ENCODE peak calls at places on chromosomes 6 and 20, in six cellular contexts. L is left lung, R is fibroblast of the aortic adventitia, S is tibial artery, U is tibial nerve, K is IMR-90. J is an unnamed sample.

GRCh38 chr20:2230671-2231488 is 64.9 kb upstream of the TGM3 start:
- DNase-seq in U (no peak), L (no peak), S (no peak), R (peak), K (no peak), J (no peak)

GRCh38 chr6:13355043-13355945 is 27.0 kb upstream of the TBC1D7 start:
- DNase-seq in K (peak), R (peak), U (no peak), L (no peak), S (no peak), J (no peak)

GRCh38 chr6:62707156-62707555 is 421.1 kb upstream of the KHDRBS2 start:
- DNase-seq in K (no peak), R (no peak), U (no peak), L (no peak), S (no peak), J (no peak)

GRCh38 chr6:5843078-5843477 is 163.6 kb downstream of the NRN1 start:
- DNase-seq in R (no peak), K (no peak), L (no peak), S (no peak), U (no peak), J (no peak)

GRCh38 chr6:21846541-21847451 is 253.2 kb downstream of the SOX4 start:
- DNase-seq in S (no peak), L (no peak), U (no peak), K (peak), R (no peak), J (no peak)

GRCh38 chr6:4459032-4459431 is 317.2 kb upstream of the CDYL start:
- DNase-seq in K (peak), R (peak), L (no peak), S (no peak), U (no peak), J (no peak)

GRCh38 chr6:163384510-163384909 is 30.0 kb upstream of the QKI start:
- DNase-seq in S (no peak), K (no peak), L (no peak), R (no peak), U (no peak), J (no peak)

GRCh38 chr6:133947302-133947900 is 5.6 kb upstream of the TBPL1 start:
- DNase-seq in U (no peak), L (no peak), R (no peak), K (no peak), S (no peak), J (no peak)

GRCh38 chr6:111195656-111196055 is 108.4 kb downstream of the SLC16A10 start:
- DNase-seq in L (no peak), K (no peak), S (no peak), R (no peak), U (no peak), J (no peak)

GRCh38 chr6:30557683-30557981 is 537 bp downstream of the PRR3 start:
- DNase-seq in U (no peak), L (no peak), K (no peak), R (no peak), S (no peak), J (no peak)

GRCh38 chr20:41654292-41654691 is 36.1 kb upstream of the CHD6 start:
- DNase-seq in R (no peak), K (no peak), L (no peak), S (no peak), U (no peak), J (no peak)

GRCh38 chr6:109714156-109714555 is 23.1 kb downstream of the FIG4 start:
- DNase-seq in R (no peak), K (no peak), U (no peak), S (no peak), L (no peak), J (no peak)

GRCh38 chr20:17419459-17419858 is 111.7 kb downstream of the BFSP1 start:
- DNase-seq in K (no peak), R (no peak), U (no peak), L (no peak), S (no peak), J (no peak)

GRCh38 chr6:42200035-42200434 is 5.3 kb upstream of the GUCA1B start:
- DNase-seq in L (no peak), U (no peak), R (peak), S (no peak), K (peak), J (no peak)

GRCh38 chr6:17493286-17493685 is 99.9 kb downstream of the CAP2 start:
- DNase-seq in S (no peak), K (peak), U (no peak), R (peak), L (no peak), J (no peak)

GRCh38 chr6:33630014-33630413 is 8.9 kb downstream of the ITPR3 start:
- DNase-seq in R (no peak), U (no peak), L (no peak), S (peak), K (no peak), J (no peak)

GRCh38 chr6:75524322-75524972 is 30.8 kb upstream of the FILIP1 start:
- DNase-seq in K (peak), S (no peak), R (peak), L (no peak), U (no peak), J (peak)

GRCh38 chr6:776394-777041 is 83.6 kb upstream of the EXOC2 start:
- DNase-seq in K (no peak), U (no peak), L (no peak), S (no peak), R (no peak), J (no peak)

GRCh38 chr6:166949533-166950442 is 6.6 kb downstream of the RNASET2 start:
- DNase-seq in R (no peak), S (no peak), U (no peak), L (no peak), K (no peak), J (no peak)

GRCh38 chr20:58895796-58896180 is 43.3 kb downstream of the GNAS start:
- DNase-seq in U (no peak), L (no peak), S (no peak), R (no peak), K (no peak), J (no peak)

DNA sequence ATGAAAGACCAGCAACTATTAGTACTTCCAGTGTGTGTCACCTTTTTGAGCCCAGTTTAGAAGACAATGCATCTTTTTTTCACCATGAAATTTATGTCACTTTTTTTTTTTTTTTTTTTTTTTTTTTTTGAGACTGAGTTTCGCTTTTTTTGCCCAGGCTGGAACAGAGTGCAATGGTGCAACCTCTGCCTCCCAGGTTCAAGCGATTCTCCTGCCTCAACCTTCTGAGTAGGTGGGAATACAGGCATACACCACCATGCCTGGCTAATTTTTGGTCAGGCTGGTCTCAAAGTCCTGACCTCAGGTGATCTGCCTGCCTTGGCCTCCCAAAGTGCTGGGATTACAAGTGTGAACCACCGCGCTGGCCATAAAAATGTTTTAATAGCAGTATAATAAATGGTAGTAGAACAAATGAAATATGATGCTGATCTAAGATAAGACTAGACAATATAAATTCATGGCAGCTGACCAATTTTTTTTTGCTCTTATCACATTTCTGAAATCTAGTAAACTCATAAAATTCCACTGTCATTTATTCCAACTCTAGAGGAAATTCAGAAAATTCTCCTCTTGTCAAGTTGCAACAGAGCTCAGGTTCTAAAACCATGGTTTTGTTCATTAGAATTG is 21.3 kb downstream of the NHSL1 start:
- DNase-seq in U (no peak), R (peak), L (no peak), K (no peak), S (no peak), J (no peak)
- TF ChIP-seq CTCF in U (no peak), R (no peak), L (no peak), K (no peak), S (no peak), J (no peak)

GRCh38 chr6:37170273-37171140 is 555 bp downstream of the PIM1 start:
- DNase-seq in R (no peak), L (no peak), K (peak), S (peak), U (no peak), J (peak)
- TF ChIP-seq CTCF in R (peak), L (no peak), K (peak), S (peak), U (peak), J (peak)

DNA sequence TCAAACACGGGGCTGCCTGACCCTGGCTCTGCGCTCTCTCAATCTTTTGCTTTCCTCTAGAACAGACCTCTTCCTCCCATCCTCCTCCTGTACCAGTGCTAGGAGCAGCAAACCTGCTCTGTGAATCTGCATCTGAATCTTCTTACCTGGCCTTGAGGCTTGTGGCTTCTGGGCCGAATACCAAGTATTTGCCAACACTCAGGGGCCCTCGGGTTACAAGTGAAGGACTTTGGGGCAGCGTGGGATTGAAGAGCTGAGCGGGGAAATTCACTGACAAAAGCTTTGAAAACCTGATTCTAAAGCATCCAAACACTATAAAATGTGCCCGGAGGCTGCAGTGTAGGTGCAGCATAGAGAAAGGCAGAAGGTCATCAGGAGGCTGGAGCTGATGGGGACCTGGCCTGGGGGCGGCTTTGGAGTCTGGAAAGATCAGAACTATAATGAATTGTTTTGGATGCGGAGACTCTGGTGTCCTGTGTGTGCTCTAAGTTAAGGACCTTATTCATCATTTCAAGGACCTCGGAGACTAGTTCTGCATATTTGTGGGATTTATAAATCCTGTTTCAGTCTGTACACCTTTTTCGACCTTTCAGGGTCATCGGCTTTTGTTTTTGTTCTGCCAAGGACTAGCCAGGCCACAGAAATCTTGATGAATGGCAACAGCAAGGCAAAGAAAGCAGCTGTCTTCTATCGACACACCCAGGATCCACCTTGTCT is 16.4 kb upstream of the IGF2R start:
- DNase-seq in S (no peak), R (no peak), L (no peak), K (no peak), U (no peak), J (no peak)
- TF ChIP-seq CTCF in S (no peak), R (no peak), L (no peak), K (no peak), U (no peak), J (no peak)

GRCh38 chr6:39167866-39168625 is 53.1 kb upstream of the SAYSD1 start:
- DNase-seq in L (no peak), U (no peak), K (no peak), S (peak), R (no peak), J (no peak)

GRCh38 chr6:39169448-39170344 is 54.7 kb upstream of the SAYSD1 start:
- DNase-seq in K (no peak), L (no peak), U (no peak), S (peak), R (no peak), J (no peak)

GRCh38 chr6:39167321-39167720 is 52.3 kb upstream of the SAYSD1 start:
- DNase-seq in S (peak), U (no peak), L (no peak), K (no peak), R (no peak), J (no peak)

GRCh38 chr6:39166189-39166917 is 51.4 kb upstream of the SAYSD1 start:
- DNase-seq in S (peak), R (peak), U (peak), K (peak), L (peak), J (peak)

DNA sequence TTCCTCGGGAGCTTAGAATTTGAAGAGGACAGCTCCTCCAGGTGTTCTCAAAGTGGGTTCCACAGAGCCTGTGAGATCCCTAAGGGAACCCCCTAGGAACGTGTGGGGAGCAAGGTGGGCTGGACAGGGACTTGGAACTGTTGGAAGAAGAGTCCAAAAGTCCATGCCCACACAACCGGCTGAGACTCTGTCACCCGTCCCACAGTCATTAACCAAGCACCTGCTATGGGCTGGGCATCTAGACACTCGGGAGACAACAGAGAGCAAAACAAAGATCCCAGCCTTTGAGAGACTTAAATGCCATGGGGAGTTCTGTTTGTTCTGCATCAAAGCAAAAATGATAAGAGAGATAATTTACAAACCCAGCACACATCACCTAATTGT is 51.9 kb upstream of the SAYSD1 start:
- DNase-seq in S (peak), R (no peak), U (no peak), K (no peak), L (no peak), J (no peak)
- TF ChIP-seq CTCF in S (no peak), R (no peak), U (no peak), K (no peak), L (no peak), J (no peak)

GRCh38 chr6:10404799-10405524 is 9.9 kb downstream of the TFAP2A start:
- DNase-seq in S (no peak), L (peak), U (no peak), R (no peak), K (no peak), J (no peak)

GRCh38 chr6:10403385-10404106 is 11.3 kb downstream of the TFAP2A start:
- DNase-seq in K (peak), L (no peak), S (no peak), R (peak), U (no peak), J (no peak)

GRCh38 chr6:10406556-10406955 is 8.3 kb downstream of the TFAP2A start:
- DNase-seq in K (no peak), L (no peak), R (no peak), S (no peak), U (no peak), J (no peak)

GRCh38 chr6:10402648-10403311 is 12.1 kb downstream of the TFAP2A start:
- DNase-seq in L (no peak), R (no peak), U (no peak), K (no peak), S (no peak), J (no peak)

GRCh38 chr6:10404107-10404798 is 10.6 kb downstream of the TFAP2A start:
- DNase-seq in S (peak), R (peak), U (peak), K (peak), L (peak), J (peak)
- TF ChIP-seq CTCF in S (peak), R (peak), U (peak), K (peak), L (peak), J (no peak)

GRCh38 chr20:48910360-48910781 is 11.1 kb upstream of the ARFGEF2 start:
- DNase-seq in U (no peak), R (peak), S (no peak), K (no peak), L (no peak), J (no peak)

GRCh38 chr20:48908661-48909316 is 12.7 kb upstream of the ARFGEF2 start:
- DNase-seq in R (no peak), U (no peak), S (peak), K (no peak), L (no peak), J (no peak)

GRCh38 chr20:48909910-48910309 is 11.6 kb upstream of the ARFGEF2 start:
- DNase-seq in L (no peak), K (no peak), S (no peak), U (no peak), R (no peak), J (no peak)

GRCh38 chr20:48916699-48917098 is 4.8 kb upstream of the ARFGEF2 start:
- DNase-seq in R (no peak), K (no peak), L (no peak), U (no peak), S (no peak), J (no peak)

DNA sequence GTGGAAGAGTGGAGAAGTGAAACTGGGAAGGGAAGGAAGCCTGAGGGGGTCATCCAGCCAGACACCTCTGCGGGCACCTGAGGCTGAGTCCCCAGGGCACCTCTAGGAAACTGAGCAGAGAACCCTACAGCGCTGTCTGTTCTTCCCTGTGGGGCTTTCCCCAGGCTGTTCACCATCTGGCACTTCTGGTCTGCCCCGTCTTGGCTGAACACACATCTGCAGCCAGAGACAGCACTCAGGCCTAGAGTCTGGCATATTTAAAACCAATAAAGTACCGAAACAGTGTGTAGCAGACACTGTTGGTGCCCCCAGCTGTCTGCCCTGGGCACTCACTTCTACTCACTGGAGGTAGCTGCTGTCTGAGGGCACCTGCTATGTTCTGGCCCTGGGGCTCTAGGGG is 9.4 kb upstream of the ARFGEF2 start:
- DNase-seq in L (no peak), U (no peak), S (no peak), K (no peak), R (no peak), J (no peak)
- TF ChIP-seq CTCF in L (no peak), U (no peak), S (no peak), K (no peak), R (no peak), J (no peak)

GRCh38 chr6:156877126-156877863 is 100.1 kb downstream of the ARID1B start:
- DNase-seq in R (peak), U (peak), L (no peak), K (no peak), S (no peak), J (no peak)

GRCh38 chr6:156878688-156879087 is 101.5 kb downstream of the ARID1B start:
- DNase-seq in U (no peak), R (no peak), L (no peak), S (no peak), K (no peak), J (no peak)

GRCh38 chr6:156875062-156875461 is 97.9 kb downstream of the ARID1B start:
- DNase-seq in K (no peak), R (no peak), S (no peak), L (no peak), U (no peak), J (no peak)

GRCh38 chr6:156873654-156874380 is 96.6 kb downstream of the ARID1B start:
- DNase-seq in K (no peak), U (no peak), R (no peak), S (no peak), L (no peak), J (no peak)

DNA sequence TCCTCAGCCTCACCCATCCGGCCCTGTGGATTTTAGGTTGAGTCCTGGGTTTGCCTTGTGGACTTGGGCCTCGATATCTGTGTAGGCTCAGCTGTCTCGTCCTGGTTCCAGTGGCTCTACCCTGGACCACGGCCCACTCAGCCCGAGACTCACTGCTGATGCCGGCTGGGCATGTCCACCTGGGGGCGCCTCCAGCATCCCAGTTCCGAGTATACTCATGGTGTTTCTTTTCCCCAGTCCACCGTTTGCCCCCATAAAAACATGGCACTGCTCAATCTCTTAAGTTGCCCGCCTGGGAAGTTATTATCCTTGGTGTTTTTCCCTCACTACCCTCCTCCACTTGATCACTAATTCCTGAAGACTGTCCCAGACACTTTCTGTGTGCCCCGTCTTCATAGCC is 99.1 kb downstream of the ARID1B start:
- DNase-seq in R (no peak), U (no peak), K (no peak), S (no peak), L (no peak), J (no peak)
- TF ChIP-seq CTCF in R (peak), U (no peak), K (peak), S (no peak), L (no peak), J (no peak)

GRCh38 chr6:130787726-130788500 is 39.3 kb upstream of the SMLR1 start:
- DNase-seq in S (no peak), K (no peak), L (no peak), R (no peak), U (no peak), J (no peak)

GRCh38 chr6:130794010-130794675 is 33.1 kb upstream of the SMLR1 start:
- DNase-seq in R (no peak), U (no peak), L (no peak), K (no peak), S (no peak), J (no peak)

GRCh38 chr6:130783416-130784107 is 43.6 kb upstream of the SMLR1 start:
- DNase-seq in U (no peak), K (no peak), L (no peak), S (no peak), R (peak), J (no peak)

GRCh38 chr6:130794686-130795085 is 32.5 kb upstream of the SMLR1 start:
- DNase-seq in U (no peak), S (no peak), L (no peak), K (no peak), R (peak), J (no peak)

GRCh38 chr6:130788954-130789353 is 38.3 kb upstream of the SMLR1 start:
- DNase-seq in U (no peak), K (no peak), L (no peak), R (no peak), S (no peak), J (no peak)
- TF ChIP-seq CTCF in U (no peak), K (no peak), L (no peak), R (no peak), S (no peak), J (no peak)